ENCODE peak calls at places on chromosomes 3 and 15, in eight cellular contexts. Z, X, P, R, D, W, V and B are unnamed samples.

GRCh38 chr3:71530903-71531535 is 52.5 kb downstream of the FOXP1 start:
- DNase-seq in W (no peak), X (no peak), D (no peak), R (no peak), V (no peak), Z (no peak), P (no peak), B (no peak)

GRCh38 chr3:115843206-115843605 is 219.9 kb downstream of the GAP43 start:
- DNase-seq in X (no peak), V (no peak), P (no peak), W (no peak), R (no peak), D (no peak), Z (no peak), B (no peak)

GRCh38 chr15:66124626-66125025 is 128.9 kb downstream of the MEGF11 start:
- DNase-seq in V (no peak), Z (no peak), D (no peak), W (no peak), X (no peak), P (no peak), R (no peak), B (no peak)

GRCh38 chr3:197229836-197230235 is 68.6 kb downstream of the DLG1 start:
- DNase-seq in R (no peak), V (no peak), Z (no peak), X (no peak), W (no peak), P (no peak), D (no peak), B (no peak)

GRCh38 chr3:57822686-57823085 is 66.6 kb downstream of the SLMAP start:
- DNase-seq in W (no peak), Z (no peak), R (no peak), P (no peak), D (no peak), X (no peak), V (no peak), B (no peak)

GRCh38 chr3:137012097-137012501 is 54.3 kb downstream of the IL20RB start:
- DNase-seq in Z (no peak), W (no peak), D (no peak), R (no peak), X (no peak), V (no peak), P (no peak), B (peak; percentile 10)

GRCh38 chr3:109903100-109903499 is 565.8 kb upstream of the DPPA4 start:
- DNase-seq in Z (no peak), P (no peak), R (no peak), V (no peak), X (no peak), D (no peak), W (no peak), B (no peak)

GRCh38 chr3:185205865-185206264 is 48.0 kb downstream of the EHHADH start:
- DNase-seq in X (no peak), Z (no peak), V (no peak), D (no peak), P (no peak), W (no peak), R (no peak), B (no peak)

GRCh38 chr3:75978686-75979085 is 193.3 kb upstream of the ZNF717 start:
- DNase-seq in X (no peak), R (no peak), W (no peak), D (no peak), Z (no peak), P (no peak), V (no peak), B (no peak)

GRCh38 chr3:184601576-184602405 is 40.2 kb downstream of the EPHB3 start:
- DNase-seq in V (no peak), W (no peak), Z (no peak), P (no peak), D (no peak), R (no peak), X (peak; percentile 66), B (no peak)

GRCh38 chr3:139541156-139541897 is 1.8 kb upstream of the RBP1 start:
- DNase-seq in Z (no peak), D (no peak), X (no peak), R (no peak), W (no peak), P (no peak), V (no peak), B (peak; percentile 74)
- TF ChIP-seq POLR2A in Z (no peak), D (no peak), X (no peak), R (no peak), W (no peak), P (no peak), V (no peak), B (no peak)

GRCh38 chr3:31968391-31968926 is 12.6 kb downstream of the OSBPL10 start:
- DNase-seq in Z (no peak), D (no peak), X (no peak), R (peak; percentile 47), W (no peak), V (no peak), P (no peak), B (no peak)
- H3K4me3 ChIP-seq in Z (no peak overlapping the region), D (no peak overlapping the region), X (no peak overlapping the region), R (peak overlapping the region; percentile 21), W (no peak overlapping the region), V (no peak overlapping the region), P (no peak overlapping the region), B (no peak overlapping the region)

GRCh38 chr3:48465531-48466378 is 19.2 kb downstream of the ATRIP start:
- DNase-seq in R (peak; percentile 98), Z (peak; percentile 99), X (peak; percentile 100), W (peak; percentile 88), V (peak; percentile 100), D (peak; percentile 99), P (peak; percentile 95), B (peak; percentile 99)
- TF ChIP-seq POLR2A in R (peak; percentile 58), Z (peak; percentile 77), X (peak; percentile 76), W (peak; percentile 27), V (peak; percentile 91), D (no peak), P (peak; percentile 94), B (no peak)

DNA sequence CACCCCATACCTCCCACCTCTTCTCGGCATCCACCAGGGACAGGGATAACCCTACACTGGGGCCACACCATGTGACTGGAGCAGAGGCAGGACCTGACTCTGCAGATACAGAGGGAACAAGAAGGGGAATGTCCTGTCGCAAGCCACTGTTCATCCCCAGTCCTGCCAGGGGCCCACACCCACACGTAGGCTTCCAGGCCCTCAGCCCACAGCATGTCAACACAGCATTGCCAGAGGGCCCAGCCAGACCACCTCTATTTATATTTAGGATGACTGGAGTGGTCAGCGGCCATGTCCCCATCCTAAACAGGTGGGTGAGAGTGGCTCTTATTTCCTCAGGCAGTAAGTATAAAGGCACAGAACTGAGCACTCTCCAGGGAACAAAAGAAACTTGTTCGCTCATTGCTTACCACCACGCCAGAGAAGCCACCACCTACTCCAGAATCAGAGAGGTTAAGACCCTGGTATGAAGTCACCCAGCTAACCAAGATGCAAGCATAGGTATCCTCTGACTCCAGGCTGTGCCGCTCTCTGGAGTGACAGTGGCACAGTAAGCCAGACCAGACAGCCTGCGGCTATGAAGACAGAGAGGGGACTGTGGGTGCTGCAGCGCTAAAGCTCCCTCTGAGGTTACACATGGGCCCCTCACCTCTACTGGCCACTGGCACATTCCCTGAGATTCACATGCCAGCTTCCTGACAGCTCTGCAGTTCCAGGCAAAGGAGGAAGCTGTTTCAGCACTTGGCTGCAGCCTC is 67.9 kb downstream of the LRIG1 start:
- DNase-seq in W (no peak), V (no peak), Z (peak; percentile 92), D (no peak), P (no peak), X (peak; percentile 66), R (no peak), B (no peak)
- H3K4me3 ChIP-seq in W (no peak overlapping the region), V (no peak overlapping the region), Z (no peak overlapping the region), D (no peak overlapping the region), P (no peak overlapping the region), X (no peak overlapping the region), R (no peak overlapping the region), B (no peak overlapping the region)

GRCh38 chr3:15427981-15428380 is 583 bp downstream of the EAF1 start:
- DNase-seq in P (peak; percentile 46), D (no peak), V (no peak), X (no peak), Z (no peak), W (peak; percentile 51), R (no peak), B (no peak)

GRCh38 chr3:15428539-15428938 is 1.1 kb downstream of the EAF1 start:
- DNase-seq in Z (no peak), V (no peak), W (peak; percentile 26), P (no peak), D (no peak), R (peak; percentile 15), X (no peak), B (peak; percentile 57)

GRCh38 chr3:15426579-15427118 is 695 bp downstream of the METTL6 start:
- DNase-seq in V (no peak), W (no peak), X (no peak), Z (no peak), D (no peak), R (no peak), P (no peak), B (no peak)

GRCh38 chr3:15429080-15429479 is 1.7 kb downstream of the EAF1 start:
- DNase-seq in W (no peak), X (no peak), Z (no peak), V (no peak), P (no peak), D (no peak), R (no peak), B (peak; percentile 3)

DNA sequence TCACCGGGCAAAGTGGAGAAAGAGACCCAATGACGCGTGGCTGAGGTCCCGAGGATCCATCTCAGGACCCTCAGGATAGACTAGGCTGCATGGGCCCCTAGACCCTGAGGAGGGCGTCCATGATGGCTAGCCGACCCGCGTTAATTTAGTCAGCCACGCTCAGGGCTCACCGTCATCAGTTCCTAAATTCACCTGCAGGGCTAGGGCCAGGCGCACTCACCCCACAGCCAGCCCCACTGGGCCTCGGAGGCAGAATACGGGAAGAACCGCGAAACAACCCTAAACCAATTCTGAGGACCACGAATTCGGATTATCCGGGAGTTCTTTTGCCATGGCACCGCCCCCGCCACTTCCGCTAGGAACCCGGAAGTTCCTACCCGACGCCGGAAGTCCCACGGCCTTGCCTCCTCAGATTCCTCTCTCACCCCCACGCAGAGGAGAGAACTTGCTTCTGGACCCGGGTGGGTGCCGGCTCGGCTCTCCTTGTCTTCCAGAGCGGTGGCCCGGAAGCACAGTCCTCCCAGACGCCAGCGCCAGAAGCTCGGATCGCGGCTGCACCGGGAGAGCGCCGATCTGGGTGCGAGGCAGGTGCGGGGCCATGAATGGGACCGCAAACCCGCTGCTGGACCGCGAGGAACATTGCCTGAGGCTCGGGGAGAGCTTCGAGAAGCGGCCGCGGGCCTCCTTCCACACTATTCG is at the start of the genes EAF1 and METTL6:
- DNase-seq in X (peak; percentile 86), P (peak; percentile 88), D (peak; percentile 84), W (peak; percentile 94), Z (peak; percentile 72), R (peak; percentile 85), V (peak; percentile 68), B (peak; percentile 97)
- TF ChIP-seq POLR2A in X (no peak), P (peak; percentile 43), D (no peak), W (peak; percentile 89), Z (peak; percentile 25), R (peak; percentile 49), V (peak; percentile 21), B (no peak)